ENCODE peak calls at places on chromosomes 12 and 14, in five cellular contexts. Q, B, U, Y and A are unnamed samples.

GRCh38 chr14:79369359-79370332 is 841.7 kb downstream of the DIO2 start:
- DNase-seq in Y (no peak), Q (no peak), B (peak), U (no peak), A (no peak)

GRCh38 chr12:38384816-38385491 is 68.4 kb downstream of the ALG10B start:
- DNase-seq in Y (no peak), Q (no peak), U (no peak), B (no peak), A (no peak)

GRCh38 chr12:112347521-112347920 is 34.7 kb downstream of the HECTD4 start:
- DNase-seq in U (no peak), Q (no peak), Y (no peak), B (no peak), A (no peak)

GRCh38 chr12:87784350-87784749 is 244.9 kb downstream of the C12orf50 start:
- DNase-seq in Q (no peak), Y (no peak), B (no peak), U (no peak), A (no peak)

GRCh38 chr14:105248368-105249174 is at the start of gene BTBD6:
- DNase-seq in B (peak), U (peak), Y (peak), Q (peak), A (peak)

GRCh38 chr12:52241205-52241842 is 8.3 kb downstream of the KRT7 start:
- DNase-seq in Q (no peak), Y (peak), B (no peak), U (no peak), A (no peak)

GRCh38 chr12:43676183-43676813 is 82.3 kb downstream of the PUS7L start:
- DNase-seq in Q (no peak), B (no peak), U (no peak), Y (no peak), A (no peak)

GRCh38 chr12:124856132-124856841 is 7.4 kb downstream of the SCARB1 start:
- DNase-seq in B (no peak), Y (peak), U (no peak), Q (no peak), A (no peak)

GRCh38 chr14:33999771-34000291 is 49.0 kb upstream of the EGLN3 start:
- DNase-seq in Q (no peak), B (no peak), Y (no peak), U (no peak), A (no peak)

GRCh38 chr14:99510556-99511139 is 29.4 kb downstream of the CCNK start:
- DNase-seq in Y (no peak), U (no peak), Q (no peak), B (no peak), A (no peak)

GRCh38 chr14:53113992-53114391 is 39.1 kb downstream of the DDHD1 start:
- DNase-seq in Q (no peak), B (no peak), U (no peak), Y (no peak), A (no peak)

GRCh38 chr14:22521449-22522239 is 67.4 kb downstream of the DAD1 start:
- DNase-seq in Q (no peak), Y (no peak), U (no peak), B (no peak), A (no peak)
- H3K27ac ChIP-seq in Q (peak), Y (no peak), U (no peak), B (peak), A (no peak)

GRCh38 chr12:57816001-57816854 is 2.3 kb downstream of the AVIL start:
- DNase-seq in Q (no peak), B (no peak), U (no peak), Y (no peak), A (no peak)

GRCh38 chr12:57816855-57817151 is 1.7 kb downstream of the AVIL start:
- DNase-seq in Y (peak), B (peak), Q (peak), U (peak), A (peak)

GRCh38 chr12:57815177-57816000 is 3.1 kb downstream of the AVIL start:
- DNase-seq in U (no peak), Y (no peak), B (no peak), Q (no peak), A (no peak)

GRCh38 chr12:57813971-57814771 is 4.4 kb downstream of the AVIL start:
- DNase-seq in Y (peak), B (peak), Q (no peak), U (no peak), A (no peak)

GRCh38 chr12:57817261-57817989 is 1.1 kb downstream of the AVIL start:
- DNase-seq in U (no peak), B (no peak), Q (no peak), Y (no peak), A (no peak)
- H3K27ac ChIP-seq in U (peak), B (peak), Q (peak), Y (peak), A (peak)

DNA sequence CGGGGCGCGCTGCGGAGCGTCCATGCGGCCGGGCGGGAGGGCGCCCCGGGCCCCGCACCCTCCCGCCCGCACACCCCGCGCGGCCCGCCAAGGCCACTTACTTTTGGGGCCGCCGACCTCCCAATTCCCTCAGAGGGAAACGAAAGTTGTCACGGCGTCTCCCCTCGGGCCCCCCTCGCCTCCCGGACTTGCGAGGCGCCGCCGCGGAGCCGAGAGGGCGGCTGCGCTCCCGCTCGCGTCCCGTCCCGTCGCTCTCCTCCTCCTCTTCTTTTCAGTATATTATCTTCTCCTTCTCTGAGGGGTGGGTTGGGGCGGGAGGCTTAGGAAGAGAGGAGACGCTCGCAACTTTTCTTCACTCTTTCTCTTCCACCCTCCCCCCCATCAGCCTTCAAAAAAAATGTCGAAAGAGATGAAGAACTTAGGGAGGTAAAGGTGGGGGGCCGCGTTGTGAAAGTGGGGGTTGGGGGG is 613 bp downstream of the DUSP16 start:
- DNase-seq in Q (no peak), U (peak), Y (peak), B (peak), A (peak)
- H3K27ac ChIP-seq in Q (peak), U (peak), Y (peak), B (peak), A (peak)

GRCh38 chr14:31057035-31057434 is 30.9 kb upstream of the STRN3 start:
- DNase-seq in Q (no peak), Y (no peak), B (no peak), U (no peak), A (no peak)

GRCh38 chr14:31060253-31060875 is 34.2 kb upstream of the STRN3 start:
- DNase-seq in U (no peak), B (no peak), Q (no peak), Y (no peak), A (no peak)

GRCh38 chr14:31057701-31058364 is 31.7 kb upstream of the STRN3 start:
- DNase-seq in Y (no peak), B (no peak), U (no peak), Q (no peak), A (no peak)

DNA sequence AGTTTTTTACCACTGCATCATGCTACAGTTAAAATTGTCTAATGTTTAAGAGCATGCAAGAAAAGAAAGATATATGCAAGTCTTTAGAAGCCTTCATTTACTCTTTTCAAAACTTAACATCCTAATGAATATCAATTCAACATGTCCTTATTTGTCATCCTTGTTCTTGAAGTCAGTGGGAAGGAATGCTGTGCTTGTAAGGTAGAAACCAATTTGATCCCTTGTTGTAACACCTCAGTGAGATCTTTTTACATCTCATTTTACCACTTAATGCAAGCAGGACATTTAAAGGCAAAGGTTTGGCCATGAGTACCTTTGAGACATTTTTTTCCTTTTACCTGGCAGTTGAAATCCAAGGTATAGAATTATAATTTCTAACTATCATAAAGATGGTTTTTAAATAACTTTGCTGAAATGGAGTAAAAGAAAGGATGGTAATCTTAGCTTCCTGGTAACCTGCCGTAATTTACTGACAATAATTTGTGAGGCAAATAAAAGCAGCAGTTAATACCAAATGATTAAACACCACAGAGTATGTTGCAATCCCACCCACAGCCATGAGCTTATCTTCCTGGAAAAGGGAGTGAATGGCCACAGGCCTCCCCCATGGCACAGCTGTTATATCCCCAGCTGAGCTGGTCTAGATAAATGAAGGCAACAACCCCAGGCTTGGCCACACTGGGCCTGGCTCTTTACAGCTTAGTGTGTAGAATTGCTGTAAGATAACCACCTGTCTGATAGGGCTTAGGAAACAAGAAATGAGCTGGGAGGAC is 33.2 kb upstream of the STRN3 start:
- DNase-seq in B (peak), U (peak), Y (peak), Q (peak), A (peak)
- H3K27ac ChIP-seq in B (no peak), U (no peak), Y (peak), Q (no peak), A (peak)

GRCh38 chr12:115810580-115810979 is 466.9 kb downstream of the MED13L start:
- DNase-seq in Y (no peak), B (no peak), U (no peak), Q (no peak), A (no peak)

GRCh38 chr12:115811929-115812328 is 465.6 kb downstream of the MED13L start:
- DNase-seq in U (no peak), B (peak), Q (no peak), Y (no peak), A (no peak)

GRCh38 chr12:115811066-115811465 is 466.4 kb downstream of the MED13L start:
- DNase-seq in U (no peak), Y (no peak), Q (no peak), B (no peak), A (no peak)

GRCh38 chr12:115815924-115816323 is 461.6 kb downstream of the MED13L start:
- DNase-seq in U (no peak), Q (no peak), B (no peak), Y (no peak), A (no peak)

DNA sequence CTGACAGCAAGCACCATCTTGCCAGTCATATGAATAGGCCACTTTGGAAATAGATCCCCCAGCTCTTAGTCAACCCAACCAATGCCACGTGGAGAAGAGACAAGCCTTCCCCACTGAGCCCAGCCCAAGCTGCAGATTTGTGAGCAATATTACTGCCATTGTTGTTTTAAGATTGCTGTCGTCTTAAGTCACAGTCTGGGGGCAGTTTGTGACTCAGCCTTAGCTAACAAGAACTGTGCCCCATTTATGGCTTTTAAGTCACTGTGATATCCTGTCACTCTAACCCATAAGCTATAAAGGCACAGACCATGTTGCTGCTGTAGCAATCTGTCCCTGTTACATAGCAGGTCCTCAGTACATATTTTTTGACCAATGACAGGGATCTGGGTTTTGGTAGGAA is 464.2 kb downstream of the MED13L start:
- DNase-seq in B (no peak), Q (no peak), Y (no peak), U (no peak), A (no peak)
- H3K27ac ChIP-seq in B (no peak), Q (no peak), Y (no peak), U (no peak), A (no peak)

DNA sequence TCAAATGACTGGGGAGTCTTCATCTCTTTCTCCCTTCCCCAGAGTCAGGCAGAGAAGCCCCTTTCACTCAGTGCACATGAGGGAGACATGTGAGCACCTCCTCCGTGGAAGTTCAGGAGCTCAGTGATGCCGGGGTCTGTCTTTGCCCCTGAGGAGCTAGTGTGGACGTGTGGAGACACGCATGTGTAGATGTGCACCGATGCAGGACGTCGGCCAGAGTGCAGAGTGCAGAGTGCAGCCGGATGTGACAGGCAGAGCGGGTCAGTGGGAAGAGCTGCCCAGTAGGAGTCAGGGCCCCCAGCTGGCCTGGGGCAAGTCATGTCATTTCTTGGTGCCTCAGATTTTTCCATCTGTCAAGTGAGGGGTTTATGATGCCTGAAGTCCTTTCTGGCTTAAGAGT is 20.7 kb downstream of the TSPAN9 start:
- DNase-seq in Y (no peak), Q (no peak), B (no peak), U (no peak), A (no peak)
- H3K27ac ChIP-seq in Y (peak), Q (peak), B (peak), U (peak), A (peak)

GRCh38 chr12:114687802-114688201 is 3.8 kb upstream of the TBX3 start:
- DNase-seq in B (no peak), Y (no peak), Q (no peak), U (no peak), A (no peak)
- H3K27ac ChIP-seq in B (no peak), Y (no peak), Q (no peak), U (no peak), A (no peak)

DNA sequence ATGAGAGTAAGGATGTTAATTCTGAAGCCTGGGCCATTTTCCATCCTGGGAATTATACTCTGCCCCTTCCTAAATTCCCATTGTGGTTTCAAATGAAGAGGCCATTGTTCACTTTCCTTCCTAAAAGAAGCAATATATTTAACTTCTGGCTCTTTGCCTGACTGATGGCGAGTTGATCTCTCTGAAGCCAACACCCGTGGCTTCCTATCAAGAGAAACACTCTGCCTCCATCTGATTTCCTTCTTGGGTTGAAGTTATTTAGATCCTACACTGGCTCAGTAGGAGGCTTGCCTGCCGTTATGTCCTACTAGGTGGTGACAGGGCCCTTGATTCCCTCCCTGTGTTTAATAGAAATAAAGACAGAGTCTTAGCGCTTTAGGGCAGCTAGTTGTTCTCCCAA is 97.4 kb downstream of the PRKCH start:
- DNase-seq in Q (no peak), U (no peak), Y (no peak), B (peak), A (no peak)
- H3K27ac ChIP-seq in Q (peak), U (peak), Y (no peak), B (peak), A (no peak)

GRCh38 chr14:51035611-51036192 is 59.2 kb downstream of the TRIM9 start:
- DNase-seq in Y (no peak), Q (no peak), B (no peak), U (no peak), A (no peak)

GRCh38 chr14:51044961-51045360 is 49.9 kb downstream of the TRIM9 start:
- DNase-seq in B (no peak), Y (no peak), U (no peak), Q (no peak), A (no peak)

GRCh38 chr14:51041853-51042252 is 53.1 kb downstream of the TRIM9 start:
- DNase-seq in Y (no peak), U (no peak), B (no peak), Q (no peak), A (no peak)

GRCh38 chr14:51041117-51041531 is 53.8 kb downstream of the TRIM9 start:
- DNase-seq in Q (no peak), B (no peak), U (no peak), Y (no peak), A (no peak)

GRCh38 chr14:51039285-51039684 is 55.6 kb downstream of the TRIM9 start:
- DNase-seq in Q (no peak), B (no peak), U (no peak), Y (no peak), A (no peak)
- H3K27ac ChIP-seq in Q (no peak), B (no peak), U (no peak), Y (no peak), A (no peak)